ENCODE peak calls at places on chromosome 1, in eight cellular contexts. One of them, this sample, is unnamed.

GRCh38 chr1:2543543-2544092 is 12.6 kb upstream of the TNFRSF14 start:
- DNase-seq in suprapubic skin: no peak
- DNase-seq in HCT116: no peak
- DNase-seq in GM23338: peak
- DNase-seq in transverse colon: peak
- DNase-seq in esophagus muscularis mucosa: no peak
- DNase-seq in stomach: peak
- DNase-seq in K562: peak
- DNase-seq in this sample: peak

GRCh38 chr1:3405491-3405890 is 49.0 kb upstream of the ARHGEF16 start:
- DNase-seq in suprapubic skin: no peak
- DNase-seq in GM23338: no peak
- DNase-seq in HCT116: no peak
- DNase-seq in stomach: no peak
- DNase-seq in K562: no peak
- DNase-seq in transverse colon: no peak
- DNase-seq in esophagus muscularis mucosa: no peak
- DNase-seq in this sample: no peak

GRCh38 chr1:236181059-236181458 is 38.7 kb downstream of the GPR137B start:
- DNase-seq in HCT116: no peak
- DNase-seq in esophagus muscularis mucosa: no peak
- DNase-seq in GM23338: no peak
- DNase-seq in stomach: no peak
- DNase-seq in transverse colon: no peak
- DNase-seq in K562: no peak
- DNase-seq in suprapubic skin: no peak
- DNase-seq in this sample: no peak

GRCh38 chr1:76075877-76076276 is 1.3 kb downstream of the ST6GALNAC3 start:
- DNase-seq in suprapubic skin: no peak
- DNase-seq in transverse colon: no peak
- DNase-seq in esophagus muscularis mucosa: no peak
- DNase-seq in GM23338: no peak
- DNase-seq in HCT116: no peak
- DNase-seq in K562: no peak
- DNase-seq in stomach: no peak
- DNase-seq in this sample: peak

GRCh38 chr1:74731399-74732052 is 1.3 kb downstream of the CRYZ start:
- DNase-seq in stomach: peak
- DNase-seq in GM23338: no peak
- DNase-seq in suprapubic skin: no peak
- DNase-seq in K562: peak
- DNase-seq in transverse colon: no peak
- DNase-seq in HCT116: no peak
- DNase-seq in esophagus muscularis mucosa: no peak
- DNase-seq in this sample: no peak

GRCh38 chr1:110617116-110617515 is 11.0 kb upstream of the KCNA2 start:
- DNase-seq in GM23338: no peak
- DNase-seq in suprapubic skin: no peak
- DNase-seq in HCT116: no peak
- DNase-seq in esophagus muscularis mucosa: no peak
- DNase-seq in transverse colon: no peak
- DNase-seq in stomach: no peak
- DNase-seq in K562: no peak
- DNase-seq in this sample: no peak

GRCh38 chr1:12447849-12448312 is 170.1 kb downstream of the DHRS3 start:
- DNase-seq in K562: no peak
- DNase-seq in stomach: no peak
- DNase-seq in esophagus muscularis mucosa: no peak
- DNase-seq in transverse colon: no peak
- DNase-seq in HCT116: no peak
- DNase-seq in suprapubic skin: no peak
- DNase-seq in GM23338: no peak
- DNase-seq in this sample: no peak

GRCh38 chr1:214422137-214422671 is 129.2 kb downstream of the PTPN14 start:
- DNase-seq in esophagus muscularis mucosa: no peak
- DNase-seq in transverse colon: no peak
- DNase-seq in stomach: no peak
- DNase-seq in GM23338: no peak
- DNase-seq in K562: no peak
- DNase-seq in HCT116: no peak
- DNase-seq in suprapubic skin: no peak
- DNase-seq in this sample: no peak

GRCh38 chr1:18282851-18283600 is 175.4 kb downstream of the IGSF21 start:
- DNase-seq in esophagus muscularis mucosa: no peak
- DNase-seq in K562: no peak
- DNase-seq in transverse colon: no peak
- DNase-seq in HCT116: no peak
- DNase-seq in GM23338: peak
- DNase-seq in stomach: no peak
- DNase-seq in suprapubic skin: no peak
- DNase-seq in this sample: no peak

GRCh38 chr1:233607252-233608119 is 6.4 kb upstream of the KCNK1 start:
- DNase-seq in GM23338: no peak
- DNase-seq in suprapubic skin: no peak
- DNase-seq in HCT116: no peak
- DNase-seq in transverse colon: peak
- DNase-seq in K562: peak
- DNase-seq in esophagus muscularis mucosa: no peak
- DNase-seq in stomach: peak
- DNase-seq in this sample: no peak

GRCh38 chr1:8746554-8746953 is 70.9 kb downstream of the RERE start:
- DNase-seq in K562: no peak
- DNase-seq in HCT116: no peak
- DNase-seq in GM23338: no peak
- DNase-seq in transverse colon: no peak
- DNase-seq in esophagus muscularis mucosa: no peak
- DNase-seq in suprapubic skin: no peak
- DNase-seq in stomach: no peak
- DNase-seq in this sample: no peak

GRCh38 chr1:78114034-78114956 is 68.5 kb downstream of the GIPC2 start:
- DNase-seq in esophagus muscularis mucosa: no peak
- DNase-seq in GM23338: peak
- DNase-seq in stomach: peak
- DNase-seq in suprapubic skin: peak
- DNase-seq in transverse colon: peak
- DNase-seq in HCT116: peak
- DNase-seq in K562: peak
- DNase-seq in this sample: peak

GRCh38 chr1:236207121-236207520 is 64.8 kb downstream of the GPR137B start:
- DNase-seq in transverse colon: no peak
- DNase-seq in HCT116: no peak
- DNase-seq in K562: peak
- DNase-seq in suprapubic skin: no peak
- DNase-seq in stomach: no peak
- DNase-seq in GM23338: no peak
- DNase-seq in esophagus muscularis mucosa: no peak
- DNase-seq in this sample: no peak

DNA sequence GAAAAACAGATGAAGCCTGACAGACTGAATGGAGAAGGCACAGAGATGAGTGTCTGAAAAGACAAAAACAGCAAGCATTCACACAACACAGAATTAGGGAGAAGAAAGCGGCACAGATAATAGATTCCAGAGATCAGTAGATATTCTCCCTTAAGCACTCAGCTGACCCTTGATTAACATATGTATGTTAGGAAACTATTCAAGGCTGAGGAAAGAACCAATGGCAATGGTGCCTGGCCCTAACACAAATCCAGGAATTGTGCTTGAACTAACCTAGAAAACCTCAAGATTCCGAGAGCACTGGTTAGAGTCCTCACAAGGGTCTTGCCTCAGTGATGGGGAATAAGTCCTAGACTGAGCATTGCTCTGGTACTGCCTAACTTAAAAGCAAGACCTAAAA is 30.9 kb downstream of the KCNT2 start:
- DNase-seq in HCT116: no peak
- DNase-seq in K562: no peak
- DNase-seq in suprapubic skin: no peak
- DNase-seq in transverse colon: no peak
- DNase-seq in stomach: no peak
- DNase-seq in GM23338: peak
- DNase-seq in esophagus muscularis mucosa: no peak
- DNase-seq in this sample: no peak
- TF ChIP-seq POLR2AphosphoS5 in HCT116: no peak
- TF ChIP-seq POLR2AphosphoS5 in K562: no peak
- TF ChIP-seq POLR2AphosphoS5 in suprapubic skin: no peak
- TF ChIP-seq POLR2AphosphoS5 in transverse colon: no peak
- TF ChIP-seq POLR2AphosphoS5 in stomach: no peak
- TF ChIP-seq POLR2AphosphoS5 in GM23338: no peak
- TF ChIP-seq POLR2AphosphoS5 in esophagus muscularis mucosa: no peak
- TF ChIP-seq POLR2AphosphoS5 in this sample: no peak

GRCh38 chr1:247857986-247858356 is 984 bp downstream of the TRIM58 start:
- DNase-seq in transverse colon: no peak
- DNase-seq in HCT116: no peak
- DNase-seq in suprapubic skin: no peak
- DNase-seq in K562: no peak
- DNase-seq in esophagus muscularis mucosa: no peak
- DNase-seq in GM23338: peak
- DNase-seq in stomach: no peak
- DNase-seq in this sample: no peak

GRCh38 chr1:247855911-247856310 is 1.1 kb upstream of the TRIM58 start:
- DNase-seq in esophagus muscularis mucosa: no peak
- DNase-seq in transverse colon: no peak
- DNase-seq in K562: peak
- DNase-seq in GM23338: no peak
- DNase-seq in stomach: no peak
- DNase-seq in HCT116: no peak
- DNase-seq in suprapubic skin: no peak
- DNase-seq in this sample: no peak

GRCh38 chr1:247854899-247855545 is 2.0 kb upstream of the TRIM58 start:
- DNase-seq in GM23338: peak
- DNase-seq in transverse colon: no peak
- DNase-seq in K562: peak
- DNase-seq in suprapubic skin: no peak
- DNase-seq in HCT116: no peak
- DNase-seq in esophagus muscularis mucosa: no peak
- DNase-seq in stomach: no peak
- DNase-seq in this sample: no peak

GRCh38 chr1:247862756-247863155 is 5.8 kb downstream of the TRIM58 start:
- DNase-seq in suprapubic skin: no peak
- DNase-seq in GM23338: no peak
- DNase-seq in HCT116: no peak
- DNase-seq in esophagus muscularis mucosa: no peak
- DNase-seq in K562: no peak
- DNase-seq in transverse colon: no peak
- DNase-seq in stomach: no peak
- DNase-seq in this sample: no peak

DNA sequence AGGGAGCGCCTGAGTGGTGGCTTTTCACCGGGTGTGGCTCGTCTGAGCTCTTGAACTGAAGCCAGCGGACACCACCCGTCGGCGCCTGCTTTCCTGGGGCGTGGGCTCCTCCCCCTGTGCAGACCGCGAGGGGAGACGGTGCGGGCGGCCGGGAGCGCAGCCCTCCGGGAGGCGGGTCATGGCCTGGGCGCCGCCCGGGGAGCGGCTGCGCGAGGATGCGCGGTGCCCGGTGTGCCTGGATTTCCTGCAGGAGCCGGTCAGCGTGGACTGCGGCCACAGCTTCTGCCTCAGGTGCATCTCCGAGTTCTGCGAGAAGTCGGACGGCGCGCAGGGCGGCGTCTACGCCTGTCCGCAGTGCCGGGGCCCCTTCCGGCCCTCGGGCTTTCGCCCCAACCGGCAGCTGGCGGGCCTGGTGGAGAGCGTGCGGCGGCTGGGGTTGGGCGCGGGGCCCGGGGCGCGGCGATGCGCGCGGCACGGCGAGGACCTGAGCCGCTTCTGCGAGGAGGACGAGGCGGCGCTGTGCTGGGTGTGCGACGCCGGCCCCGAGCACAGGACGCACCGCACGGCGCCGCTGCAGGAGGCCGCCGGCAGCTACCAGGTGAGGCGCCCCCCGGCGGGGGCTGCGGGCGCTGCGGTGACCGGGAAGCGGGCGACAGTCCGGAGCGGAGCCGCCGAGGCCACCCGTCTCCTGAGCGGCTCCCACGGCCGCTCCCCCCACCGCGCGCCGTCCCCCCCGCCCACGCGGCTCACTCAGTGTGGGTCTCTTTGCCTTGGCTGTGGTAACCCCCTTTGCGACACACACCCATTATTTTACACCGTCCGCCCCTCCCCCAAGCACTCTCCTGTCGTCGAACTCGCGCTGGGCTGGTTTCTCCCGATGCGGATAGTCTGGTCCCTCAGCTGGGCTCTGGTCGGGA is at the start of gene TRIM58:
- DNase-seq in stomach: peak
- DNase-seq in K562: peak
- DNase-seq in transverse colon: peak
- DNase-seq in GM23338: peak
- DNase-seq in suprapubic skin: peak
- DNase-seq in esophagus muscularis mucosa: no peak
- DNase-seq in HCT116: no peak
- DNase-seq in this sample: peak
- TF ChIP-seq POLR2AphosphoS5 in stomach: no peak
- TF ChIP-seq POLR2AphosphoS5 in K562: peak
- TF ChIP-seq POLR2AphosphoS5 in transverse colon: peak
- TF ChIP-seq POLR2AphosphoS5 in GM23338: no peak
- TF ChIP-seq POLR2AphosphoS5 in suprapubic skin: no peak
- TF ChIP-seq POLR2AphosphoS5 in esophagus muscularis mucosa: peak
- TF ChIP-seq POLR2AphosphoS5 in HCT116: no peak
- TF ChIP-seq POLR2AphosphoS5 in this sample: no peak

GRCh38 chr1:53316058-53316741 is 11.7 kb downstream of the LRP8 start:
- DNase-seq in transverse colon: peak
- DNase-seq in esophagus muscularis mucosa: no peak
- DNase-seq in suprapubic skin: no peak
- DNase-seq in stomach: no peak
- DNase-seq in GM23338: peak
- DNase-seq in HCT116: no peak
- DNase-seq in K562: peak
- DNase-seq in this sample: no peak
- TF ChIP-seq POLR2AphosphoS5 in transverse colon: no peak
- TF ChIP-seq POLR2AphosphoS5 in esophagus muscularis mucosa: no peak
- TF ChIP-seq POLR2AphosphoS5 in suprapubic skin: no peak
- TF ChIP-seq POLR2AphosphoS5 in stomach: no peak
- TF ChIP-seq POLR2AphosphoS5 in GM23338: no peak
- TF ChIP-seq POLR2AphosphoS5 in HCT116: no peak
- TF ChIP-seq POLR2AphosphoS5 in K562: no peak
- TF ChIP-seq POLR2AphosphoS5 in this sample: no peak

DNA sequence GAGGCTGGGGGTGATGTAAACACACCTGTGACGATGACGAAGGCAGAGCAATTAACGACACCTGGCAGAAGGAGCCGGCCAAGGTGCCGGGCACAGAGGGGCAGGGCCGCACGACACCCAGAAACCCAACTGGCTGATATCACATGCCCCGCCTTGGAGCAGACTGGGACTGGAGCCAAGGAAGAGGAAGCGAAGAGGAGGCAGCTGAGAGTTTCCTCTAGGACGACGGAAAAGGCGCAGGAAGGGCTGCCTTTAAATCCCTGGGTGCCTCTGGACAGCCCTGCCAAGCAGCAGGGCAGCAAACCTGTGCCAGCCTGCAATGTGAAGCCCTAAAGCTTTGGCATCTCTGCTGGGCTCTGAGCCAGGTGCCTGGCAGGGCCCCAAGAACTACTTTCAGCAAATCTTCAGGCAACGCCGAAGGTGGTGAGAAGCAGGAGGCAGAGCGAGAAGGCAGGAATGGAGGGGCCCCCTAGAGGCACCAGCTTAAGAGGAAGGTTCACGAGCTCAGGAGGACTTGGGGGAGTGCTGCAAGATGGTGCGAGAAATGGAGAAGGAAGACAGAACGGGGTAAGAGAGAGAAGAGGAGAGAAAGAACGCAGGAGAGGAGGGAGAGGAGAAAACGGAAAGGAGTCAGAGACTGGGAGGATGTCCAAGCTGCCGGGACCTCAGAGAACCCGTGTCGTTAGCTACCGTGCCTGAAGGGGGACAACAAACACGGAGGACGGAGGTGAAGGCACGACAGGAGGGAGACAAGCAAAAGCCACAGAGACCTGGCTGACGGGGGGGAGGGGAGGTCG is 25.3 kb upstream of the PEF1 start:
- DNase-seq in transverse colon: peak
- DNase-seq in GM23338: peak
- DNase-seq in suprapubic skin: peak
- DNase-seq in K562: peak
- DNase-seq in esophagus muscularis mucosa: no peak
- DNase-seq in HCT116: peak
- DNase-seq in stomach: peak
- DNase-seq in this sample: no peak
- TF ChIP-seq POLR2AphosphoS5 in transverse colon: peak
- TF ChIP-seq POLR2AphosphoS5 in GM23338: no peak
- TF ChIP-seq POLR2AphosphoS5 in suprapubic skin: no peak
- TF ChIP-seq POLR2AphosphoS5 in K562: no peak
- TF ChIP-seq POLR2AphosphoS5 in esophagus muscularis mucosa: peak
- TF ChIP-seq POLR2AphosphoS5 in HCT116: peak
- TF ChIP-seq POLR2AphosphoS5 in stomach: peak
- TF ChIP-seq POLR2AphosphoS5 in this sample: no peak

This sample was measured in HL-60.